ENCODE peak calls at places on chromosomes 3 and 15, in five cellular contexts. W is A549, G is ovary, N is astrocyte of the spinal cord, U is fibroblast of the aortic adventitia. O is an unnamed sample.

GRCh38 chr3:47250309-47251060 is 32.1 kb downstream of the KIF9 start:
- DNase-seq in W (peak; percentile 28), G (no peak), N (peak; percentile 26), U (peak; percentile 34), O (peak; percentile 50)

GRCh38 chr15:42324308-42324707 is 35.0 kb upstream of the CAPN3 start:
- DNase-seq in W (no peak), G (no peak), N (no peak), U (no peak), O (peak; percentile 35)

GRCh38 chr3:178588593-178588992 is 52.4 kb downstream of the KCNMB2 start:
- DNase-seq in W (no peak), G (no peak), N (no peak), U (no peak), O (no peak)

GRCh38 chr3:71859128-71859519 is 74.2 kb upstream of the PROK2 start:
- DNase-seq in W (peak; percentile 11), G (no peak), N (no peak), U (peak; percentile 10), O (peak; percentile 21)

GRCh38 chr15:39102431-39102830 is 478.4 kb upstream of the THBS1 start:
- DNase-seq in W (no peak), G (no peak), N (no peak), U (no peak), O (no peak)

GRCh38 chr3:37779289-37780152 is 82.2 kb upstream of the CTDSPL start:
- DNase-seq in W (peak; percentile 84), G (peak; percentile 56), N (peak; percentile 88), U (peak; percentile 87), O (peak; percentile 91)

GRCh38 chr3:79233431-79234060 is 534.3 kb downstream of the ROBO1 start:
- DNase-seq in W (no peak), G (no peak), N (no peak), U (peak; percentile 2), O (no peak)

GRCh38 chr3:14540821-14541385 is 761 bp upstream of the GRIP2 start:
- DNase-seq in W (no peak), G (no peak), N (no peak), U (no peak), O (no peak)

GRCh38 chr3:70832035-70832795 is 519.8 kb upstream of the MDFIC2 start:
- DNase-seq in W (no peak), G (no peak), N (peak; percentile 80), U (peak; percentile 98), O (peak; percentile 90)

GRCh38 chr3:98457543-98457942 is 5.5 kb upstream of the OR5K1 start:
- DNase-seq in W (no peak), G (no peak), N (no peak), U (no peak), O (no peak)

GRCh38 chr3:130967281-130967680 is 59.3 kb downstream of the ASTE1 start:
- DNase-seq in W (no peak), G (no peak), N (no peak), U (no peak), O (no peak)

GRCh38 chr3:126692858-126693257 is 11.2 kb upstream of the CHCHD6 start:
- DNase-seq in W (no peak), G (no peak), N (no peak), U (no peak), O (no peak)
- TF ChIP-seq CTCF in W (no peak), G (no peak), N (peak; percentile 18), U (no peak), O (no peak)

GRCh38 chr3:152833089-152833488 is 1.8 kb upstream of the P2RY1 start:
- DNase-seq in W (no peak), G (no peak), N (no peak), U (no peak), O (no peak)

GRCh38 chr3:152835311-152836102 is 576 bp downstream of the P2RY1 start:
- DNase-seq in W (peak; percentile 19), G (peak; percentile 65), N (peak; percentile 69), U (peak; percentile 45), O (peak; percentile 71)

GRCh38 chr3:152834354-152835310 is at the start of gene P2RY1:
- DNase-seq in W (peak; percentile 51), G (peak; percentile 70), N (peak; percentile 67), U (peak; percentile 35), O (peak; percentile 62)

GRCh38 chr3:152832046-152832445 is 2.9 kb upstream of the P2RY1 start:
- DNase-seq in W (no peak), G (no peak), N (no peak), U (no peak), O (no peak)

GRCh38 chr3:152836269-152836668 is 1.3 kb downstream of the P2RY1 start:
- DNase-seq in W (no peak), G (no peak), N (no peak), U (no peak), O (no peak)
- H3K4me3 ChIP-seq in W (no peak overlapping the region), G (peak overlapping the region; percentile 84), N (no peak overlapping the region), U (no peak overlapping the region), O (peak overlapping the region; percentile 66)

DNA sequence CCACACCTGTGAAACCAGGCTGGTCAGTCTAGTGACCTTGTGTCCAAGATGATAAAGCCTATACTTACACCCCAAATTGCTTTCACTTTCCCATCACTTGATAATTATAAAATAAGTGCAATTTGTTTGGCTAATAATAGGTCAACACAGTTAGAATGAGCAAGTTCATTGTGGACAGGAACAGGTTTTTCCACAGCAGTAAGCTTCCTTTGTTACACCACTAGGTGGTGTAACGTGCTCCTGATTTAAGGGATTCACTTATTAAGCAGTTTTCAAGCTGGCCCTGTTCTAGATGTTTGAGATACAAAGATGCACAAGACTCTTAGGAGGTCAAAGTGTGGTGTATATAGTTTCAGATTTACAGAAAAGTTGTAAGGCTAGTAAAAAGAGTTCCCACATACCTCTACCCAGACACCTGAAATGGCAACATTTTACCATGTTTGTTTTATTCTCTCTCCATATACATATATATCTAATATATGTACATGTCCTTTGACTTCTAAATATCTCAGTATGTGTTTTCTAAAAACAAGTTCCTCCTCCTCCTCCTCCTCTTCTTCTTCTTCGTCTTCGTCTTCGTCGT is 6.8 kb upstream of the MFSD1 start:
- DNase-seq in W (peak; percentile 39), G (no peak), N (peak; percentile 65), U (peak; percentile 51), O (peak; percentile 69)
- TF ChIP-seq CTCF in W (peak; percentile 36), G (no peak), N (peak; percentile 71), U (peak; percentile 56), O (peak; percentile 72)

GRCh38 chr3:24129549-24129948 is 184.5 kb downstream of the NR1D2 start:
- DNase-seq in W (no peak), G (no peak), N (no peak), U (no peak), O (no peak)

GRCh38 chr3:24133441-24133840 is 188.4 kb downstream of the NR1D2 start:
- DNase-seq in W (no peak), G (no peak), N (no peak), U (no peak), O (no peak)

GRCh38 chr3:24133942-24134341 is 188.9 kb downstream of the NR1D2 start:
- DNase-seq in W (no peak), G (no peak), N (no peak), U (no peak), O (no peak)

GRCh38 chr3:24123596-24123995 is 178.5 kb downstream of the NR1D2 start:
- DNase-seq in W (no peak), G (no peak), N (peak; percentile 60), U (no peak), O (peak; percentile 36)

GRCh38 chr3:24128195-24129005 is 183.3 kb downstream of the NR1D2 start:
- DNase-seq in W (no peak), G (no peak), N (peak; percentile 15), U (peak; percentile 77), O (peak; percentile 86)
- H3K4me3 ChIP-seq in W (no peak overlapping the region), G (no peak overlapping the region), N (no peak overlapping the region), U (no peak overlapping the region), O (no peak overlapping the region)

GRCh38 chr3:143352031-143352623 is 232.6 kb downstream of the CHST2 start:
- DNase-seq in W (no peak), G (no peak), N (no peak), U (no peak), O (no peak)
- TF ChIP-seq CTCF in W (no peak), G (no peak), N (no peak), U (no peak), O (no peak)

GRCh38 chr3:42652611-42653302 is 740 bp upstream of the ZBTB47 start:
- DNase-seq in W (peak; percentile 57), G (peak; percentile 59), N (peak; percentile 84), U (peak; percentile 80), O (peak; percentile 74)
- H3K4me3 ChIP-seq in W (peak overlapping the region; percentile 69), G (peak overlapping the region; percentile 88), N (peak overlapping the region; percentile 68), U (peak overlapping the region; percentile 87), O (peak overlapping the region; percentile 84)

GRCh38 chr15:22259881-22260421 is 179.6 kb downstream of the OR4M2 start:
- DNase-seq in W (no peak), G (no peak), N (no peak), U (no peak), O (no peak)
- TF ChIP-seq CTCF in W (no peak), G (no peak), N (no peak), U (no peak), O (no peak)

O was measured in cardiac fibroblast.